ENCODE peak calls at places on chromosomes 11 and 22, in five cellular contexts. N, Z, S, R and H are unnamed samples. For H3K4me1, the result is how much of the 10 kb centered on the place peaks cover.

GRCh38 chr11:114059984-114060401 is 482 bp downstream of the ZBTB16 start:
- DNase-seq in Z (peak), R (peak), S (peak), N (no peak), H (no peak)

GRCh38 chr22:50184541-50185383 is 951 bp upstream of the TRABD start:
- DNase-seq in N (no peak), R (no peak), S (no peak), Z (peak), H (peak)

GRCh38 chr22:32661296-32661695 is 140.2 kb upstream of the TIMP3 start:
- DNase-seq in Z (no peak), S (peak), R (peak), N (peak), H (no peak)

GRCh38 chr22:35860837-35861236 is 143.2 kb downstream of the APOL5 start:
- DNase-seq in R (no peak), S (no peak), Z (no peak), N (no peak), H (no peak)

GRCh38 chr11:46676436-46677158 is 23.8 kb downstream of the ARHGAP1 start:
- DNase-seq in S (no peak), N (no peak), Z (no peak), R (no peak), H (no peak)

GRCh38 chr11:116826751-116827431 is 2.8 kb upstream of the APOC3 start:
- DNase-seq in R (no peak), N (no peak), S (no peak), Z (no peak), H (no peak)

GRCh38 chr11:4184163-4184916 is 89.7 kb downstream of the RRM1 start:
- DNase-seq in S (no peak), R (no peak), Z (no peak), N (no peak), H (no peak)

GRCh38 chr11:13328276-13328675 is 50.7 kb downstream of the BMAL1 start:
- DNase-seq in N (peak), S (no peak), Z (no peak), R (no peak), H (no peak)

GRCh38 chr11:19921976-19922688 is 209.5 kb downstream of the NAV2 start:
- DNase-seq in S (no peak), R (peak), Z (no peak), N (peak), H (no peak)

GRCh38 chr11:101617735-101618332 is 34.0 kb upstream of the TRPC6 start:
- DNase-seq in R (no peak), N (peak), Z (peak), S (no peak), H (no peak)

GRCh38 chr11:67303989-67304411 is 670 bp downstream of the SSH3 start:
- DNase-seq in Z (peak), N (peak), R (peak), S (no peak), H (peak)

GRCh38 chr11:76789443-76789719 is 6.2 kb downstream of the TSKU start:
- DNase-seq in Z (no peak), S (no peak), N (no peak), R (no peak), H (peak)

GRCh38 chr11:119800619-119801018 is 71.6 kb upstream of the NECTIN1 start:
- DNase-seq in R (no peak), S (no peak), Z (no peak), N (no peak), H (no peak)

GRCh38 chr11:95915051-95915450 is 8.9 kb downstream of the MTMR2 start:
- DNase-seq in R (no peak), Z (no peak), N (peak), S (no peak), H (no peak)

GRCh38 chr22:30208631-30209603 is 37.6 kb downstream of the LIF start:
- DNase-seq in S (peak), N (peak), R (peak), Z (no peak), H (no peak)
- H3K4me1 ChIP-seq in S (under half), N (half or more), R (half or more), Z (under half), H (under half)

DNA sequence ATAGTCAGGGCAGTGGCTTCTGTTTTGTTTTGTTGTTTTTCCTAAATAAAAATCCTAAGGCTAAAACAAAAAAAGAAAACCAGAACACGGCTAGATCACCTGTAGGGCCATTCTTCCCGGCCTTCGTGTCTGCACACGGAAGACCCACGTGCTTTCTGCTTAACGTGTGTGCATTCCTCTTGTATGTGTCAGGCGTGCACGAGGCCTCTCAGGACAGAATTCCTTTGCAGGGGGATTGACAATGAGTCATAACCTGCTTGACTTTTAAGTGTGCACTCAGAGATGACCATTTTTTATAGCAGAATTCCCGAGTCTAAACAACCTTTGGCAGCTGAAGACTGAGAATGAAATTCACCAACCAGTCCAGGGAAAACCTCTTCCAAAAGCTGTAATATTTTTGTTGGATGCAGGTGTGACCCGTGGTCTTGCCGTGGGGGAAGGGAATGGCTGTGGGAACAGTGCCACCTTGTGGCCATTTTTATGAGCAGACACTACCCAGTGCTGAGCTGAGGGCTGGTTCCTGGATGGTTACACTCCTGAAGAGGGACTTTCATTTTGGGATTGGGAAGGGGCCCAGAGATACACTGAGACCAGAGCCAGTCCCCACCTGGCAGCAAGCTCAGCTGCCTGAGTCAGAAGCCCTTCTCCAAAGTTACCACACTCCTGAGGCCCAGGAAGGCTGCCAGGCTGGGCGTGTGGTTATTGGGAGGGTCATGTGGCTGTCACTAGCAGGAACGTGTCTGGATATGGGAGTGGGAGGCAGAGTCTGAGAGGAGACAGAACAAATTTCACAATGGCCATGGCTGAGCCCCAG is 35.7 kb upstream of the DKK3 start:
- DNase-seq in S (peak), Z (peak), R (peak), N (peak), H (peak)
- H3K4me3 ChIP-seq in S (no peak), Z (no peak), R (peak), N (peak), H (no peak)

DNA sequence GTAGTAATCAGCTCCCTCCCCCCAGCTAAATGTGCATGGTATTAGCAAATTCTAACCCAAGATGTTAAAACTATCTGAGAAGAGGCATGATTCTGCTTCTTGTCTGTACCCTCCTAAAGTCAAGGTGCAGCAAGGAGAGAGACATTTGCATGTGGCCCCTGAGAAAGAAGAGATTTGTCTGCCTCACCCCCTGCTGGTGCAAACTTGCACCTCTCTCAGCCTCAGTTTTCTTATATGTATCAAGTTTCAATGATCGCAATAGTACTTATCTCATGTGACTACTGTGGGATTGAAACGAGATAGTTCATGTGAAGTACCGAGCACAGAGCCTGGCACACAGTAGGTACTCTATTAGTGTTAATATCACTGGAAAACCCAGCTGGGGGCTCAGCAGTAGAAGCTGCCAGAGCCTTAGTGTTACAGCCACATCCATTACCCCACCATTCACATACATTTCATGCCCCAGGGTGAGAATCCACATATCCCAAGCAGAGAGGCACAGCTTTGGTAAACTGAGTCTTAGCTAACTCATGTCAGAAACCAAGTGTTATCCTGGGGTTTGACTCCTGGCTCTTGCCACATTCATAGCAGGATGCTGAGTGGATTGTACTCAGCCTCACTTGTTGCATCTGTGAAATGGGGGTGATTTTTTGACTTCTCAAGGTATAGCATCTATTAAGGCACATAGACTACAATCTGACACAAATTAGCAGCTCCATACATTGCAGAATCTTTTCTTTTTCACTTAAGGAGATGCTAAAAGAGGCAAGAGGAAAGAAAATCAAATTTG is 24.9 kb downstream of the CD44 start:
- DNase-seq in R (no peak), S (no peak), Z (peak), N (no peak), H (no peak)
- H3K4me1 ChIP-seq in R (half or more), S (under half), Z (under half), N (half or more), H (half or more)

DNA sequence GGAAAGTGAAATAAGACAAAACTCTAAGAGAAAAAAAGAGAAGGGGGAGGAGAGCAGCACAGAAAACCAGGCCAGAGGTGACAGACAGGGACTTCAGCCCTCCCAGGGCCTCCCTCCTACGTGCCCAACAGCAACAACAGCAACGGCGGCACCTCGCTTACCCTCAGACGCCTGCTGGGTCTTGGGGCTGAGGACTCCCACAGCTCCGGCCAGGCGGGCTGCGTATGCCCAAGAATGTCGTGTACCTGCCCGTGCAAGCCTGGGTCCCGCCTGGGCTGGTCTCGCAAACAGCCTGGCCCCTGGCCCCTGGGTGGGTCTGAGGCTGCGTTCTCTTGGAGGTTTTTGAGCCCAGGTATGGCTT is 30.5 kb downstream of the ARAP1 start:
- DNase-seq in S (no peak), R (peak), N (no peak), Z (no peak), H (peak)
- H3K4me3 ChIP-seq in S (peak), R (peak), N (peak), Z (no peak), H (peak)

GRCh38 chr11:128552783-128553661 is 34.3 kb downstream of the ETS1 start:
- DNase-seq in N (peak), Z (no peak), R (peak), S (no peak), H (no peak)

GRCh38 chr11:128555606-128556005 is 31.8 kb downstream of the ETS1 start:
- DNase-seq in N (peak), Z (peak), R (peak), S (no peak), H (no peak)

GRCh38 chr11:128550967-128551522 is 36.3 kb downstream of the ETS1 start:
- DNase-seq in N (no peak), S (no peak), R (no peak), Z (no peak), H (no peak)

GRCh38 chr11:128551641-128552335 is 35.6 kb downstream of the ETS1 start:
- DNase-seq in Z (no peak), N (no peak), R (no peak), S (no peak), H (no peak)

DNA sequence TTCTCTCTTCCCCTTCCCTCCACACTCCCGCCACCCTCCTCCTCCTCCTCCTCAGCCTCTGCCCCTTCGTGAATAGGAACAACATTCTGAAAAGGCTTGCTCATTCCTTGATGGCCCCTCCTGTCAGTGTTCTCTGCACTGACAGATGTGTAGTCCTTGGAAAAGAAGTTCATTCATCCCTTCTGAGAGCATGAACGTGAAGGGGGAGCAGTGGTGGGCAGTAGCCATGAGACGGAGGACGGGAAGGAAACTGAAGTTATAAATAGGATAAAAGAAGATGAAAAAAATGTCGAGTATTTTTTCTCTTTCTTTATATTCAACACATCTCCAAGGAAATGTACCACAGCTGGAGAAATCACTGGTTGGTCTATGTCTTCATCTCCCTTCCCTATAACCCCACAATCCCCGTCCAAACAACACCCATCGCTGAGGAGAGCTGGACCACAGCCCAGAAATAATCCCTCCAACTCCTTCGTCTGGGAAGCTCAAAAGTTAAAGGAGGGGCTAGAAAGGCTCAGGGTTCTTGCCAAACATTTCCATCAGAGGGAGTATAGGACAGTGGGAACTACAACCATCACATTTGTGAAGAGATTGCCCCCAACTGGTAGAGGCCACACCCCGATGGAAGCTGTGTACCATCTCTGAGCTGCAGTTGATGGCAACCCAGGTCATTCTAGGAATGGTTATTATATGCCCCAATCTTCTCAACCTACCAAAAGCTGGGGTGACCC is 33.5 kb downstream of the ETS1 start:
- DNase-seq in S (peak), N (no peak), Z (no peak), R (peak), H (no peak)
- H3K4me1 ChIP-seq in S (under half), N (under half), Z (under half), R (under half), H (under half)

GRCh38 chr11:128549256-128549944 is 38.0 kb downstream of the ETS1 start:
- DNase-seq in Z (peak), S (peak), N (no peak), R (no peak), H (peak)
- H3K4me3 ChIP-seq in Z (peak), S (peak), N (no peak), R (peak), H (peak)

DNA sequence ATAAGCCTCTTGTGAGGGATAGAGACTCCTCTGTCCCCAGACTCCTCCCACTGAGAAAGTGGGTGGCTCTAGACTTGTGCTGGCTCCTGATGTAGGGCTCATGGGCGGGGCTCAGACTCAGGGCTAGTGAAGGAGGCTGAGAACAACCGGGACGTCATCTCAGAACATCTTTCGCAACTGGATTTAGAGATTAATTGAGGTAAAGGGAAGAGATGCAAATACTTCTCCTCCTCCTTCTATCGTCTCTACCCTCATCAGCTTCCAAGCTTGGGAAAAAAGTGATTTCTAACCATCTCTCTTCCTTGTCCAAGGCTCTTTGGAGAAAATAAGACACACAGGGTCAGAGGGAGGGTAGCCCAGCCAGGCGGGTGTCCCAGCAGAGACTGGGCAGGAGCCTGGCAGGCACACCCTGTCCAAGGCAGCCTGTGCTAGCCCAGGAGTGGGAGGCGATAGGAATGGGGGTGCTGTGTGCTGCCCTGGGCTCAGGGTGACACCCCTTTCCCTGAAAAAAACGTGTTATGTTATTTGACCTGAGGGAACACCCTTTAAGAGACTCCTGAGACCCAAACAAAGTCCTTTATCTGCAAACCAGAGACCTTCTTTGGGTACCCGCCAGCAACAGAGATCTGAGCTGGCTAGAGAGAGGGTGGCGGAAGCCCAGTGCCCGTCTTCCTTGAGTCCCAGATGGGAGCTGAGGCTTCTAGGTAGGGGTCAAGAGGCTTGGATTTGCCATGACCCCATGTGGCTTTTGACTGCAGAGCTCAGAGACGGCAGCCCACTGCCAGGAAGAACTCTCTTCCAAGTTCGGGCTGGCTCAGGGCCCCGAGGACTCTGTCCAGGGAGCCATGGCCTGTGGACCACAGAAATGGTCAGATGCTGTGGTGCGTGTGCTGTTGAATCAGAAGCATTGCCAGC is 160.9 kb downstream of the ADAMTS15 start:
- DNase-seq in N (no peak), R (peak), Z (peak), S (peak), H (no peak)
- H3K4me1 ChIP-seq in N (under half), R (half or more), Z (under half), S (under half), H (under half)

DNA sequence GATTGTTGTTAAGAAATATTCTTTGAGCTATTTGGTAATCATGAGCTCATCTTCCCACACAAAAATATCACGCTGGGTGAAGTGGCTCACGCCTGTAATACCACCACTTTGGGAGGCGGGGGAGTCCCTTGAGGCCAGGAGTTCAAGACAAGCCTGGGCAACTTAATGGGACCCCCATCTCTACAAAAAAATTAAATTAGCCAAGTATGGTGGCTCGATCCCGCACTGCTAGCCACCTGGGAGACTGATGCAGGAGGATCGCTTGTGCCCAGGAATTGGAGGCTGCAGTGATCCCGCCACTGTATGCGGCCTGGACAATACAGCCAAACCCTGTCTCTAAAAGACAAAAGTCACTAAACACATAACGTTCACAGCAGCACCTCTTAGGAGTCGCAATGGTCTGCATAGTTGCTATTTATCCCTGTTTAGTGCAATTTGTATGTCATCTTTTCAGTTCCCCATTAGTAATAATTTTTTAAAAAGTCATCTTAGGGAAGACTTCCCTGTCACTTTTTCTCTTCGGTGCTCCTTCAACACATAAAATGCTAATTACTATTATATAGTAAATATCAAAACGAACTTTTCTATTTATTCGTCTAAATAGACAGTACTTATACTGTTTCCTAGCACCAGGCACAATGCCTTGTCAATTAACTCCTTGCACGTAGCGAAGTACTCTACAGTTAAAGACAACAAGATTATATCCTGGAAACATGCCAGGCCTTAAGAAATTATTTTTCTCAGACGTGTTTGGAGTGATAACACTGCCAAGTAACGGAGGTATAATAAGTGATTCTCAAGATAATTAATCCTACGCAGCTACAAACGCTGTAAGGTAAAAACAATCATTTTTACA is 1.1 kb downstream of the ST13 start:
- DNase-seq in Z (no peak), R (peak), N (peak), S (no peak), H (no peak)
- H3K4me3 ChIP-seq in Z (peak), R (peak), N (peak), S (peak), H (peak)

GRCh38 chr11:123063396-123064267 is 1.7 kb upstream of the HSPA8 start:
- DNase-seq in Z (peak), R (peak), N (peak), S (peak), H (peak)

GRCh38 chr11:123062158-123062891 is 389 bp upstream of the HSPA8 start:
- DNase-seq in Z (peak), S (peak), R (peak), N (peak), H (peak)

GRCh38 chr11:123060265-123061000 is 1.5 kb downstream of the HSPA8 start:
- DNase-seq in Z (no peak), R (peak), N (no peak), S (no peak), H (no peak)

GRCh38 chr11:123062892-123063395 is 1.0 kb upstream of the HSPA8 start:
- DNase-seq in Z (peak), R (no peak), N (peak), S (no peak), H (no peak)

GRCh38 chr11:123061403-123062157 is at the start of gene HSPA8:
- DNase-seq in N (peak), R (peak), S (peak), Z (peak), H (peak)
- H3K4me1 ChIP-seq in N (under half), R (half or more), S (under half), Z (under half), H (under half)

GRCh38 chr11:33723238-33723881 is 12.9 kb downstream of the CD59 start:
- DNase-seq in N (peak), R (peak), Z (no peak), S (peak), H (no peak)
- H3K4me3 ChIP-seq in N (no peak), R (peak), Z (no peak), S (no peak), H (no peak)